ENCODE peak calls at places on chromosomes 13 and 19, in eight cellular contexts. C, A, Y, Z, P, E, T and D are unnamed samples.

GRCh38 chr19:45469835-45470146 is 2.0 kb downstream of the FOSB start:
- DNase-seq in P (no peak), Z (no peak), E (no peak), C (no peak), T (peak; percentile 93), A (no peak), Y (peak; percentile 85), D (peak; percentile 95)

GRCh38 chr19:46065486-46065885 is 24.7 kb upstream of the IGFL4 start:
- DNase-seq in E (no peak), P (no peak), Y (no peak), C (no peak), Z (peak; percentile 80), T (no peak), A (no peak), D (no peak)

GRCh38 chr13:112144616-112145220 is 77.8 kb downstream of the SOX1 start:
- DNase-seq in A (no peak), C (no peak), E (no peak), Z (no peak), Y (no peak), T (no peak), P (no peak), D (no peak)

GRCh38 chr13:106535552-106536243 is at the start of gene EFNB2:
- DNase-seq in C (peak; percentile 87), Y (peak; percentile 93), T (peak; percentile 93), E (peak; percentile 87), P (peak; percentile 81), A (peak; percentile 26), Z (peak; percentile 93), D (peak; percentile 97)

GRCh38 chr19:8615022-8615421 is 4.5 kb upstream of the ADAMTS10 start:
- DNase-seq in E (no peak), Z (no peak), A (no peak), Y (no peak), T (no peak), C (no peak), P (no peak), D (no peak)

GRCh38 chr19:18284710-18285430 is 3.4 kb upstream of the JUND start:
- DNase-seq in Z (no peak), C (no peak), E (peak; percentile 44), T (no peak), A (no peak), P (no peak), Y (no peak), D (no peak)

GRCh38 chr13:20708216-20708615 is 4.7 kb downstream of the IL17D start:
- DNase-seq in T (no peak), P (no peak), A (no peak), Z (no peak), C (no peak), Y (no peak), E (no peak), D (no peak)

GRCh38 chr13:109698779-109699178 is 87.6 kb downstream of the IRS2 start:
- DNase-seq in A (peak; percentile 31), E (no peak), T (no peak), C (no peak), Z (peak; percentile 58), P (no peak), Y (no peak), D (no peak)

GRCh38 chr13:59024434-59024833 is 1139.3 kb downstream of the DIAPH3 start:
- DNase-seq in C (no peak), A (no peak), Y (no peak), Z (no peak), E (no peak), P (no peak), T (no peak), D (no peak)

GRCh38 chr13:40318366-40318765 is 348.1 kb downstream of the FOXO1 start:
- DNase-seq in A (no peak), Z (no peak), T (peak; percentile 15), P (no peak), Y (no peak), E (no peak), C (no peak), D (peak; percentile 2)

GRCh38 chr13:63288576-63288975 is 1872.9 kb upstream of the PCDH20 start:
- DNase-seq in A (no peak), Y (no peak), Z (peak; percentile 45), P (no peak), E (no peak), T (no peak), C (no peak), D (no peak)

GRCh38 chr13:50389726-50390125 is 374.5 kb downstream of the KCNRG start:
- DNase-seq in P (no peak), Z (no peak), E (no peak), Y (no peak), A (no peak), C (no peak), T (peak; percentile 62), D (no peak)

GRCh38 chr19:55452381-55453325 is 8.8 kb downstream of the ISOC2 start:
- DNase-seq in Z (peak; percentile 68), E (peak; percentile 33), C (peak; percentile 54), Y (no peak), A (no peak), P (peak; percentile 21), T (peak; percentile 97), D (peak; percentile 90)

GRCh38 chr13:102642475-102642874 is 45.7 kb downstream of the TPP2 start:
- DNase-seq in T (no peak), P (no peak), Z (no peak), C (no peak), A (no peak), Y (no peak), E (no peak), D (no peak)

GRCh38 chr13:113997845-113998751 is 24.2 kb upstream of the C13orf46 start:
- DNase-seq in T (no peak), A (no peak), P (no peak), Y (no peak), C (no peak), Z (peak; percentile 47), E (no peak), D (no peak)

GRCh38 chr19:17560205-17560595 is 4.8 kb downstream of the COLGALT1 start:
- DNase-seq in C (no peak), Z (peak; percentile 96), T (no peak), P (no peak), Y (no peak), A (peak; percentile 86), E (no peak), D (no peak)

GRCh38 chr13:111117961-111118360 is 2.9 kb downstream of the ARHGEF7 start:
- DNase-seq in Z (no peak), E (no peak), C (no peak), Y (no peak), P (no peak), A (no peak), T (no peak), D (no peak)

GRCh38 chr19:5036733-5037681 is 68.1 kb downstream of the KDM4B start:
- DNase-seq in P (no peak), C (no peak), Z (peak; percentile 86), Y (no peak), T (peak; percentile 64), E (no peak), A (no peak), D (no peak)

GRCh38 chr13:96958286-96958891 is 35.9 kb downstream of the OXGR1 start:
- DNase-seq in C (peak; percentile 40), A (no peak), Z (peak; percentile 28), E (no peak), T (peak; percentile 59), Y (no peak), P (no peak), D (peak; percentile 16)

GRCh38 chr13:81017525-81018152 is 676.7 kb upstream of the SPRY2 start:
- DNase-seq in A (peak; percentile 13), Y (no peak), T (peak; percentile 62), Z (peak; percentile 23), P (no peak), C (peak; percentile 15), E (no peak), D (peak; percentile 11)

GRCh38 chr19:8306235-8307054 is 1.7 kb downstream of the CD320 start:
- DNase-seq in A (no peak), C (no peak), Z (no peak), E (no peak), P (no peak), Y (no peak), T (no peak), D (peak; percentile 45)

GRCh38 chr13:59531571-59532091 is 632.1 kb downstream of the DIAPH3 start:
- DNase-seq in Z (peak; percentile 71), Y (no peak), A (no peak), P (no peak), E (no peak), C (peak; percentile 35), T (peak; percentile 91), D (peak; percentile 56)

GRCh38 chr19:2977686-2978466 is 512 bp downstream of the TLE6 start:
- DNase-seq in Y (no peak), P (no peak), C (no peak), T (no peak), E (no peak), Z (no peak), A (no peak), D (peak; percentile 87)